ENCODE peak calls at places on chromosomes 11 and 22, in five cellular contexts. One of them, this sample, is unnamed.
A peak's percentile ranks its signal among the peaks of the same experiment; 100 is the strongest.

GRCh38 chr11:1077417-1078119 is 2.9 kb downstream of the MUC2 start:
- DNase-seq in neuronal stem cell: no peak
- DNase-seq in H1: no peak
- DNase-seq in H9: no peak
- DNase-seq in trophoblast cell: no peak
- DNase-seq in this sample: no peak

GRCh38 chr22:47409501-47410275 is 647.2 kb downstream of the TBC1D22A start:
- DNase-seq in H1: no peak
- DNase-seq in trophoblast cell: no peak
- DNase-seq in H9: no peak
- DNase-seq in neuronal stem cell: no peak
- DNase-seq in this sample: no peak

GRCh38 chr22:22218302-22218701 is 26.3 kb upstream of the VPREB1 start:
- DNase-seq in trophoblast cell: no peak
- DNase-seq in neuronal stem cell: no peak
- DNase-seq in H9: no peak
- DNase-seq in H1: no peak
- DNase-seq in this sample: no peak

GRCh38 chr22:48740086-48740730 is 1087.5 kb downstream of the BRD1 start:
- DNase-seq in neuronal stem cell: no peak
- DNase-seq in H1: no peak
- DNase-seq in trophoblast cell: no peak
- DNase-seq in H9: peak; percentile 20
- DNase-seq in this sample: no peak

GRCh38 chr22:23704829-23705228 is 14.0 kb downstream of the RGL4 start:
- DNase-seq in H9: no peak
- DNase-seq in neuronal stem cell: no peak
- DNase-seq in H1: no peak
- DNase-seq in trophoblast cell: no peak
- DNase-seq in this sample: no peak

GRCh38 chr11:8234425-8234821 is 29.3 kb downstream of the LMO1 start:
- DNase-seq in H9: peak; percentile 57
- DNase-seq in H1: no peak
- DNase-seq in neuronal stem cell: no peak
- DNase-seq in trophoblast cell: no peak
- DNase-seq in this sample: no peak

GRCh38 chr11:44005956-44006355 is 41.8 kb upstream of the ACCSL start:
- DNase-seq in neuronal stem cell: no peak
- DNase-seq in H9: peak; percentile 7
- DNase-seq in trophoblast cell: no peak
- DNase-seq in H1: no peak
- DNase-seq in this sample: no peak

GRCh38 chr22:22395230-22395629 is 113.3 kb downstream of the ZNF280B start:
- DNase-seq in neuronal stem cell: no peak
- DNase-seq in trophoblast cell: no peak
- DNase-seq in H9: no peak
- DNase-seq in H1: no peak
- DNase-seq in this sample: no peak

GRCh38 chr11:64809781-64810241 is 540 bp downstream of the MEN1 start:
- DNase-seq in H9: peak; percentile 77
- DNase-seq in trophoblast cell: peak; percentile 45
- DNase-seq in H1: no peak
- DNase-seq in neuronal stem cell: no peak
- DNase-seq in this sample: peak; percentile 23

GRCh38 chr11:72525466-72525865 is 91.1 kb upstream of the CLPB start:
- DNase-seq in trophoblast cell: no peak
- DNase-seq in H1: no peak
- DNase-seq in H9: peak; percentile 51
- DNase-seq in neuronal stem cell: no peak
- DNase-seq in this sample: no peak

GRCh38 chr22:36528795-36529718 is at the start of gene EIF3D:
- DNase-seq in trophoblast cell: peak; percentile 100
- DNase-seq in neuronal stem cell: peak; percentile 97
- DNase-seq in H9: peak; percentile 99
- DNase-seq in H1: peak; percentile 99
- DNase-seq in this sample: peak; percentile 99

GRCh38 chr11:117944554-117944953 is 15.4 kb upstream of the TMPRSS13 start:
- DNase-seq in neuronal stem cell: no peak
- DNase-seq in H1: no peak
- DNase-seq in trophoblast cell: no peak
- DNase-seq in H9: no peak
- DNase-seq in this sample: no peak

GRCh38 chr11:76215946-76216345 is 9.6 kb upstream of the WNT11 start:
- DNase-seq in neuronal stem cell: no peak
- DNase-seq in trophoblast cell: no peak
- DNase-seq in H9: no peak
- DNase-seq in H1: no peak
- DNase-seq in this sample: peak; percentile 32

GRCh38 chr11:117600261-117600783 is 196.7 kb downstream of the DSCAML1 start:
- DNase-seq in neuronal stem cell: no peak
- DNase-seq in H9: peak; percentile 55
- DNase-seq in H1: no peak
- DNase-seq in trophoblast cell: no peak
- DNase-seq in this sample: no peak

GRCh38 chr11:130449996-130450419 is 1.6 kb downstream of the ADAMTS15 start:
- DNase-seq in trophoblast cell: peak; percentile 14
- DNase-seq in H9: peak; percentile 94
- DNase-seq in H1: peak; percentile 75
- DNase-seq in neuronal stem cell: no peak
- DNase-seq in this sample: peak; percentile 68

GRCh38 chr22:36287881-36288515 is 35.1 kb downstream of the APOL1 start:
- DNase-seq in neuronal stem cell: no peak
- DNase-seq in H9: no peak
- DNase-seq in trophoblast cell: no peak
- DNase-seq in H1: no peak
- DNase-seq in this sample: no peak

GRCh38 chr11:69132301-69132670 is 23.4 kb upstream of the SMIM38 start:
- DNase-seq in neuronal stem cell: no peak
- DNase-seq in H1: no peak
- DNase-seq in trophoblast cell: no peak
- DNase-seq in H9: no peak
- DNase-seq in this sample: no peak

GRCh38 chr11:21794306-21794705 is 398.6 kb upstream of the ANO5 start:
- DNase-seq in H1: no peak
- DNase-seq in trophoblast cell: no peak
- DNase-seq in H9: no peak
- DNase-seq in neuronal stem cell: no peak
- DNase-seq in this sample: no peak

GRCh38 chr22:24553597-24554315 is 1.2 kb downstream of the GUCD1 start:
- DNase-seq in H9: no peak
- DNase-seq in trophoblast cell: no peak
- DNase-seq in H1: no peak
- DNase-seq in neuronal stem cell: no peak
- DNase-seq in this sample: peak; percentile 63

GRCh38 chr11:112770487-112770886 is 190.7 kb upstream of the NCAM1 start:
- DNase-seq in trophoblast cell: no peak
- DNase-seq in H1: no peak
- DNase-seq in H9: no peak
- DNase-seq in neuronal stem cell: no peak
- DNase-seq in this sample: no peak

GRCh38 chr11:26297179-26297970 is 34.6 kb upstream of the ANO3 start:
- DNase-seq in H9: no peak
- DNase-seq in neuronal stem cell: peak; percentile 45
- DNase-seq in trophoblast cell: peak; percentile 31
- DNase-seq in H1: no peak
- DNase-seq in this sample: peak; percentile 78

GRCh38 chr11:124934862-124935547 is 842 bp downstream of the HEPACAM start:
- DNase-seq in neuronal stem cell: no peak
- DNase-seq in trophoblast cell: no peak
- DNase-seq in H1: no peak
- DNase-seq in H9: no peak
- DNase-seq in this sample: peak; percentile 54

GRCh38 chr11:123206671-123207421 is 11.8 kb upstream of the CLMP start:
- DNase-seq in trophoblast cell: peak; percentile 71
- DNase-seq in H9: peak; percentile 67
- DNase-seq in H1: no peak
- DNase-seq in neuronal stem cell: peak; percentile 33
- DNase-seq in this sample: peak; percentile 49

GRCh38 chr11:94241896-94242295 is 62.5 kb upstream of the IZUMO1R start:
- DNase-seq in trophoblast cell: peak; percentile 43
- DNase-seq in H9: no peak
- DNase-seq in neuronal stem cell: no peak
- DNase-seq in H1: no peak
- DNase-seq in this sample: no peak

DNA sequence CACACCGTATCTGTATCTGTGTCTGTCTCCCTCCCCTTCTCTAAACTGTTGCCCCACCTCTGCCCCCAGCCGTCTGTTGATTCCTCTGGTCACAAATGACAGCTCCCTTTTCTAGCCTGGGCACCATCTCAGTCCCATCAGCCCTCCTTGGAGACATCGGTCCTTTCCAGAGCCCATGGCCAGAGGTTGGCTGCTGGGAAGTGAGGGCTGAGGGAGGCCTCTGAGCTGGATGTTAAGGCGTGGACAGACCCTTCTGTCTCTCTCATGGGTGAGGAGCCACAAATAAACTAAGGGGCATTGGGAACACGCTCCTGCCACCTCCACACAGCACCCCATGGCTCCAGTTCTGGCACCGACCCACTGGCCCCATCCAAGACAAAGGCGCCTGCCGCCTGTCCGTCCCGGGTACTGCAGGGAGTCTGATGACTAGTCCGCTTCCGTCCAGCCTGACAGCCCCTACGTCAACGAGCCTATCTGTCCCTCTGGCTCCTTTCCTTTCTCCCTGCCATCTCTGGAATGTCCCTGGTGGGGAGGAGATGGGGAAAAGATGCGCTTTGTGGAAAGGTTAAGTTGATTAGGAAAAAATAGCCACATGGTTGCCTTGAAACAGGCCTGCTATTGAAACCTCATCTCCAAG is 10.5 kb downstream of the PDGFB start:
- DNase-seq in H9: no peak
- DNase-seq in trophoblast cell: peak; percentile 42
- DNase-seq in neuronal stem cell: peak; percentile 63
- DNase-seq in H1: no peak
- DNase-seq in this sample: peak; percentile 66
- H3K4me1 ChIP-seq in H9: peaks cover 7% of the 10 kb centered on the region
- H3K4me1 ChIP-seq in trophoblast cell: peaks cover 49% of the 10 kb centered on the region
- H3K4me1 ChIP-seq in neuronal stem cell: peaks cover 69% of the 10 kb centered on the region
- H3K4me1 ChIP-seq in H1: peaks cover 46% of the 10 kb centered on the region
- H3K4me1 ChIP-seq in this sample: peaks cover 54% of the 10 kb centered on the region

GRCh38 chr22:32622762-32623147 is 148.1 kb downstream of the FBXO7 start:
- DNase-seq in neuronal stem cell: no peak
- DNase-seq in H9: no peak
- DNase-seq in H1: no peak
- DNase-seq in trophoblast cell: no peak
- DNase-seq in this sample: no peak
- H3K9ac ChIP-seq in neuronal stem cell: no peak overlapping the region
- H3K9ac ChIP-seq in H9: no peak overlapping the region
- H3K9ac ChIP-seq in H1: no peak overlapping the region
- H3K9ac ChIP-seq in trophoblast cell: no peak overlapping the region
- H3K9ac ChIP-seq in this sample: peak overlapping the region; percentile 54

DNA sequence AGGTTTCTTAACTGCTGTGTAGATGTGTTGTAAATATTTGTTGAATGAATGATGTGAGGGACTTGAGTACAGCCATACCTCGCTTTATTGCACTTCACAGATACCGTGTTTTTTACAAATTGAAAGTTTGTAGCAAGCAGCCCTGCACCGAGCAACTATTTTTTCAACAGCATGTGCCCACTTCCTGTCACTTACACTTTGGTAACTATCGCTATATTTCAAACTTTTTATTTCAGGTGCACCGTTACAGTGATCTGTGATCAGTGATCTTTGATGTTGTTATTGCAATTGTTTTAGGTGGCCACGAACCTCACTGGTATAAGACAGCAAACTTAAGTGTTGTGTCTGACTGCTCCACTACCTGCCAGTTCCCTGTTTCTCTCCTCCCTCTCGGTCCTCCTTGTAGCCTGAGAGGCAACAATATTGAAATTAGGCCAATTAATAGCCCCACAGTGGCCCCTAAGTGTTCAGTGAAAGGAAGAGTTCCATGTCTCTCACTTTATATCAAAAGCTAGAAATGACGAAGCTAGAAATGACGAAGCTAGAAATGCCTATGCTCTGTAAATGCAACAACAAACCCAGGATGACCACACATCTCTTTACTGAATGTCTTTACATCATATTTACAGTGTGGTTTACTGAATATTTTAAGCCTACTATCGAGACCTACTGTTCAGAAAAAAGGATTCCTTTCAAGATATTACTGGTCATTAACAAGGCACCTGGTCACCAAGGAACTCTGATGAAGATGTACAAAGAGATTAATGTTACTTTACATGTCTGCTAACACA is 1.0 kb downstream of the SFI1 start:
- DNase-seq in H9: no peak
- DNase-seq in neuronal stem cell: no peak
- DNase-seq in trophoblast cell: no peak
- DNase-seq in H1: no peak
- DNase-seq in this sample: no peak
- H2BK12ac ChIP-seq in H9: no peak overlapping the region
- H2BK12ac ChIP-seq in neuronal stem cell: no peak overlapping the region
- H2BK12ac ChIP-seq in trophoblast cell: no peak overlapping the region
- H2BK12ac ChIP-seq in H1: no peak overlapping the region
- H2BK12ac ChIP-seq in this sample: no peak overlapping the region

GRCh38 chr11:11171285-11171684 is 181.8 kb downstream of the CSNK2A3 start:
- DNase-seq in H1: no peak
- DNase-seq in neuronal stem cell: no peak
- DNase-seq in trophoblast cell: no peak
- DNase-seq in H9: no peak
- DNase-seq in this sample: peak; percentile 67

GRCh38 chr11:11169715-11170351 is 183.2 kb downstream of the CSNK2A3 start:
- DNase-seq in H9: no peak
- DNase-seq in trophoblast cell: peak; percentile 50
- DNase-seq in neuronal stem cell: no peak
- DNase-seq in H1: no peak
- DNase-seq in this sample: no peak

GRCh38 chr11:11171854-11172253 is 181.2 kb downstream of the CSNK2A3 start:
- DNase-seq in neuronal stem cell: no peak
- DNase-seq in H1: no peak
- DNase-seq in H9: no peak
- DNase-seq in trophoblast cell: no peak
- DNase-seq in this sample: peak; percentile 68

GRCh38 chr11:11167806-11168205 is 185.2 kb downstream of the CSNK2A3 start:
- DNase-seq in trophoblast cell: no peak
- DNase-seq in H1: no peak
- DNase-seq in H9: no peak
- DNase-seq in neuronal stem cell: no peak
- DNase-seq in this sample: no peak

DNA sequence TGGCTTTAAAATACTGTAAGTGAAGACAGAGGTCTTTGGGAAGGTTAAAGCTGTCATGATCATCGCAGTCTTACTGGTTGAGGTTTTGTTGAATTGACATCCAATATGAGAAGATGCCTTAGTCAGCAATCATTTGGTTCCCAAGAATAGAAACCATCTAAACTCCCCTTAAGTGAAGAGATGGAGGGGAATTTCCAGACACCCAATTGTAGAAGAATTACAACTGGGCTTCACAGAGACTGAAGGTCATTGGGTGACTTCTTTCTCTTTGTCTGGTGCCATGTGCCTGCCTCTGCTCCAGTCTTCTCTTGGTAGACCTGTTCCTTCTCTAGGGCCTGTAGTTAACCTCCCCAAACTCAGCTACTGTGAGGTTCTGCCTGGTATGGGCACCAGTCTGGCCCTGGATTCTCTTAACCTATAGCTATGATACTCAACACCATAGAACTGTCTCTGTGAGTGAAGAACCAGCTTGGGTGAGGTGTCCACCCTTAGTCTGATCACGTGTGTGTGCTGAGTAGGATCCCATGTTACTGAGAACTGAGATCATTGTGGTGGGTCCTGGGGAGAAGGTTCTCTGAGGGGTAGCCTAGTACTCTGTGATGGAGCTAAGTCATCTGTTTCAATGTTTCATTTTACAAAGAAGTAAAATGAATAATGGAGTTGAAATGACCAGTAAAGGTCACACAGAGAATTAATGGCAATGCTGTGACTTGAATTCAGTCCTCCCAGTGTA is 182.5 kb downstream of the CSNK2A3 start:
- DNase-seq in H9: no peak
- DNase-seq in trophoblast cell: no peak
- DNase-seq in H1: no peak
- DNase-seq in neuronal stem cell: no peak
- DNase-seq in this sample: no peak
- H3K4me1 ChIP-seq in H9: no peaks in the 10 kb centered on the region
- H3K4me1 ChIP-seq in trophoblast cell: peaks cover 10% of the 10 kb centered on the region
- H3K4me1 ChIP-seq in H1: no peaks in the 10 kb centered on the region
- H3K4me1 ChIP-seq in neuronal stem cell: no peaks in the 10 kb centered on the region
- H3K4me1 ChIP-seq in this sample: no peaks in the 10 kb centered on the region